ENCODE peak calls at places on chromosome 10, in seven cellular contexts. One of them, this sample, is unnamed.

GRCh38 chr10:102230264-102230860 is 4.3 kb downstream of the ELOVL3 start:
- DNase-seq in breast epithelium: no peak
- DNase-seq in A549: peak
- DNase-seq in body of pancreas: peak
- DNase-seq in stomach: peak
- DNase-seq in Peyer's patch: peak
- DNase-seq in uterus: peak
- DNase-seq in this sample: no peak

GRCh38 chr10:117342638-117343037 is 32.6 kb downstream of the PDZD8 start:
- DNase-seq in stomach: no peak
- DNase-seq in body of pancreas: no peak
- DNase-seq in uterus: no peak
- DNase-seq in A549: peak
- DNase-seq in breast epithelium: no peak
- DNase-seq in Peyer's patch: no peak
- DNase-seq in this sample: no peak

GRCh38 chr10:71080381-71081228 is 131.8 kb upstream of the UNC5B start:
- DNase-seq in Peyer's patch: peak
- DNase-seq in stomach: peak
- DNase-seq in breast epithelium: peak
- DNase-seq in A549: no peak
- DNase-seq in uterus: no peak
- DNase-seq in body of pancreas: no peak
- DNase-seq in this sample: peak

GRCh38 chr10:44306147-44306710 is 78.7 kb downstream of the CXCL12 start:
- DNase-seq in breast epithelium: no peak
- DNase-seq in A549: peak
- DNase-seq in stomach: no peak
- DNase-seq in Peyer's patch: no peak
- DNase-seq in body of pancreas: peak
- DNase-seq in uterus: no peak
- DNase-seq in this sample: no peak

GRCh38 chr10:121559321-121559720 is 38.9 kb downstream of the FGFR2 start:
- DNase-seq in body of pancreas: no peak
- DNase-seq in uterus: no peak
- DNase-seq in breast epithelium: no peak
- DNase-seq in stomach: no peak
- DNase-seq in A549: no peak
- DNase-seq in Peyer's patch: no peak
- DNase-seq in this sample: no peak

GRCh38 chr10:89213191-89213808 is 6.2 kb upstream of the CH25H start:
- DNase-seq in breast epithelium: no peak
- DNase-seq in Peyer's patch: no peak
- DNase-seq in body of pancreas: no peak
- DNase-seq in uterus: no peak
- DNase-seq in stomach: no peak
- DNase-seq in A549: peak
- DNase-seq in this sample: no peak

GRCh38 chr10:47239211-47239610 is 60.8 kb upstream of the GDF10 start:
- DNase-seq in uterus: no peak
- DNase-seq in breast epithelium: no peak
- DNase-seq in body of pancreas: no peak
- DNase-seq in Peyer's patch: no peak
- DNase-seq in A549: no peak
- DNase-seq in stomach: peak
- DNase-seq in this sample: no peak

GRCh38 chr10:86553213-86553612 is 31.6 kb upstream of the WAPL start:
- DNase-seq in uterus: no peak
- DNase-seq in body of pancreas: no peak
- DNase-seq in Peyer's patch: no peak
- DNase-seq in stomach: no peak
- DNase-seq in A549: no peak
- DNase-seq in breast epithelium: no peak
- DNase-seq in this sample: no peak

GRCh38 chr10:94938383-94938782 is at the start of gene CYP2C9:
- DNase-seq in body of pancreas: no peak
- DNase-seq in breast epithelium: no peak
- DNase-seq in A549: no peak
- DNase-seq in uterus: no peak
- DNase-seq in Peyer's patch: no peak
- DNase-seq in stomach: no peak
- DNase-seq in this sample: no peak

GRCh38 chr10:132810141-132810806 is 24.3 kb upstream of the NKX6-2 start:
- DNase-seq in uterus: no peak
- DNase-seq in body of pancreas: no peak
- DNase-seq in breast epithelium: no peak
- DNase-seq in Peyer's patch: peak
- DNase-seq in A549: no peak
- DNase-seq in stomach: peak
- DNase-seq in this sample: peak

GRCh38 chr10:114000461-114000860 is 43.2 kb upstream of the ADRB1 start:
- DNase-seq in A549: no peak
- DNase-seq in Peyer's patch: no peak
- DNase-seq in breast epithelium: no peak
- DNase-seq in body of pancreas: no peak
- DNase-seq in stomach: no peak
- DNase-seq in uterus: no peak
- DNase-seq in this sample: no peak

GRCh38 chr10:114626841-114627240 is 31.2 kb downstream of the ABLIM1 start:
- DNase-seq in breast epithelium: peak
- DNase-seq in uterus: no peak
- DNase-seq in A549: no peak
- DNase-seq in stomach: no peak
- DNase-seq in Peyer's patch: no peak
- DNase-seq in body of pancreas: no peak
- DNase-seq in this sample: no peak

GRCh38 chr10:6382081-6382480 is 179.3 kb downstream of the PFKFB3 start:
- DNase-seq in uterus: no peak
- DNase-seq in body of pancreas: peak
- DNase-seq in stomach: no peak
- DNase-seq in breast epithelium: no peak
- DNase-seq in Peyer's patch: no peak
- DNase-seq in A549: no peak
- DNase-seq in this sample: no peak

GRCh38 chr10:98262571-98262970 is 5.4 kb downstream of the LOXL4 start:
- DNase-seq in body of pancreas: peak
- DNase-seq in stomach: peak
- DNase-seq in breast epithelium: peak
- DNase-seq in Peyer's patch: peak
- DNase-seq in A549: peak
- DNase-seq in uterus: no peak
- DNase-seq in this sample: no peak

GRCh38 chr10:112811741-112812551 is 138.1 kb upstream of the TCF7L2 start:
- DNase-seq in body of pancreas: peak
- DNase-seq in Peyer's patch: no peak
- DNase-seq in stomach: peak
- DNase-seq in breast epithelium: peak
- DNase-seq in uterus: peak
- DNase-seq in A549: peak
- DNase-seq in this sample: peak

GRCh38 chr10:95279042-95279820 is 11.6 kb downstream of the PDLIM1 start:
- DNase-seq in body of pancreas: no peak
- DNase-seq in A549: peak
- DNase-seq in uterus: no peak
- DNase-seq in Peyer's patch: no peak
- DNase-seq in breast epithelium: no peak
- DNase-seq in stomach: no peak
- DNase-seq in this sample: no peak

GRCh38 chr10:14560794-14561765 is 213.6 kb downstream of the FAM107B start:
- DNase-seq in breast epithelium: no peak
- DNase-seq in stomach: no peak
- DNase-seq in A549: no peak
- DNase-seq in uterus: no peak
- DNase-seq in Peyer's patch: no peak
- DNase-seq in body of pancreas: no peak
- DNase-seq in this sample: no peak

GRCh38 chr10:132036887-132037675 is 28.7 kb upstream of the JAKMIP3 start:
- DNase-seq in breast epithelium: no peak
- DNase-seq in uterus: no peak
- DNase-seq in stomach: no peak
- DNase-seq in body of pancreas: no peak
- DNase-seq in A549: no peak
- DNase-seq in Peyer's patch: no peak
- DNase-seq in this sample: no peak

GRCh38 chr10:127855584-127855881 is 37.2 kb downstream of the CLRN3 start:
- DNase-seq in breast epithelium: no peak
- DNase-seq in uterus: no peak
- DNase-seq in Peyer's patch: no peak
- DNase-seq in body of pancreas: no peak
- DNase-seq in stomach: no peak
- DNase-seq in A549: no peak
- DNase-seq in this sample: no peak

GRCh38 chr10:82811621-82812020 is 936.6 kb downstream of the NRG3 start:
- DNase-seq in A549: peak
- DNase-seq in breast epithelium: no peak
- DNase-seq in body of pancreas: no peak
- DNase-seq in stomach: no peak
- DNase-seq in uterus: no peak
- DNase-seq in Peyer's patch: no peak
- DNase-seq in this sample: no peak

GRCh38 chr10:14253711-14254110 is 77.0 kb downstream of the FRMD4A start:
- DNase-seq in body of pancreas: no peak
- DNase-seq in breast epithelium: no peak
- DNase-seq in stomach: no peak
- DNase-seq in A549: no peak
- DNase-seq in uterus: no peak
- DNase-seq in Peyer's patch: no peak
- DNase-seq in this sample: no peak

GRCh38 chr10:28387141-28387540 is 84.3 kb upstream of the MPP7 start:
- DNase-seq in breast epithelium: no peak
- DNase-seq in body of pancreas: no peak
- DNase-seq in A549: peak
- DNase-seq in Peyer's patch: peak
- DNase-seq in uterus: no peak
- DNase-seq in stomach: no peak
- DNase-seq in this sample: no peak

GRCh38 chr10:92268763-92269162 is 22.1 kb downstream of the CPEB3 start:
- DNase-seq in uterus: no peak
- DNase-seq in stomach: no peak
- DNase-seq in A549: no peak
- DNase-seq in Peyer's patch: no peak
- DNase-seq in breast epithelium: no peak
- DNase-seq in body of pancreas: no peak
- DNase-seq in this sample: no peak

GRCh38 chr10:92264249-92264648 is 26.6 kb downstream of the CPEB3 start:
- DNase-seq in breast epithelium: no peak
- DNase-seq in uterus: no peak
- DNase-seq in Peyer's patch: no peak
- DNase-seq in A549: no peak
- DNase-seq in body of pancreas: no peak
- DNase-seq in stomach: no peak
- DNase-seq in this sample: no peak

GRCh38 chr10:92265687-92266258 is 25.1 kb downstream of the CPEB3 start:
- DNase-seq in body of pancreas: no peak
- DNase-seq in uterus: no peak
- DNase-seq in Peyer's patch: no peak
- DNase-seq in A549: no peak
- DNase-seq in breast epithelium: no peak
- DNase-seq in stomach: no peak
- DNase-seq in this sample: no peak

GRCh38 chr10:92267343-92267742 is 23.5 kb downstream of the CPEB3 start:
- DNase-seq in breast epithelium: no peak
- DNase-seq in Peyer's patch: no peak
- DNase-seq in stomach: no peak
- DNase-seq in A549: no peak
- DNase-seq in body of pancreas: no peak
- DNase-seq in uterus: no peak
- DNase-seq in this sample: no peak

GRCh38 chr10:92263396-92263795 is 27.5 kb downstream of the CPEB3 start:
- DNase-seq in Peyer's patch: no peak
- DNase-seq in stomach: no peak
- DNase-seq in A549: no peak
- DNase-seq in breast epithelium: no peak
- DNase-seq in body of pancreas: no peak
- DNase-seq in uterus: no peak
- DNase-seq in this sample: no peak
- H3K4me3 ChIP-seq in Peyer's patch: no peak
- H3K4me3 ChIP-seq in stomach: no peak
- H3K4me3 ChIP-seq in A549: no peak
- H3K4me3 ChIP-seq in breast epithelium: no peak
- H3K4me3 ChIP-seq in body of pancreas: no peak
- H3K4me3 ChIP-seq in uterus: no peak
- H3K4me3 ChIP-seq in this sample: no peak

DNA sequence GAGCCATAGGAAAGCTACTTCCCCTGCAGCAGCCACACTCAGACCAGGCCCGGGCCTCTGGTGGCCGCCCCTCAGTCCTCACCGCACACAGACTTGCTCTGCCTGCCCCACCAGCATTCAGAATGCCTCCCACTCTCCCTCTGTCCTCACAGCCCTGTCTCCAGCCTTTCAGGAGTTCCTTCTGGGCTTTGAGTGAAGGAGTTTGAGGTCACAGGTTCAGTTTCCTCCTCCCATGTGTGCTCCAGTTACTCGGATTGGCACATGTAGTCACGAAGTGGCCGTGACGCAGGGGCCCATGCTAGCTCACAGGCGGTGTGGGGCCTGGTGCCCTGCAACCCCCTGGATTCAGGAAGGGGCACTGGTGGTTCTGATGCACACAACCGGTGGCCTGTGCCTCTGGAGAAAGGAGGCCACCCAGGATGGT is 5.3 kb downstream of the ALOX5 start:
- DNase-seq in breast epithelium: no peak
- DNase-seq in Peyer's patch: no peak
- DNase-seq in stomach: no peak
- DNase-seq in body of pancreas: no peak
- DNase-seq in uterus: no peak
- DNase-seq in A549: no peak
- DNase-seq in this sample: no peak
- TF ChIP-seq POLR2A in breast epithelium: no peak
- TF ChIP-seq POLR2A in Peyer's patch: no peak
- TF ChIP-seq POLR2A in stomach: no peak
- TF ChIP-seq POLR2A in body of pancreas: no peak
- TF ChIP-seq POLR2A in uterus: no peak
- TF ChIP-seq POLR2A in A549: no peak
- TF ChIP-seq POLR2A in this sample: no peak

GRCh38 chr10:63633677-63634487 is 112.7 kb downstream of the REEP3 start:
- DNase-seq in A549: peak
- DNase-seq in stomach: no peak
- DNase-seq in uterus: no peak
- DNase-seq in Peyer's patch: no peak
- DNase-seq in breast epithelium: no peak
- DNase-seq in body of pancreas: peak
- DNase-seq in this sample: no peak
- TF ChIP-seq CTCF in A549: peak
- TF ChIP-seq CTCF in stomach: no peak
- TF ChIP-seq CTCF in uterus: peak
- TF ChIP-seq CTCF in Peyer's patch: peak
- TF ChIP-seq CTCF in breast epithelium: peak
- TF ChIP-seq CTCF in body of pancreas: no peak
- TF ChIP-seq CTCF in this sample: no peak

DNA sequence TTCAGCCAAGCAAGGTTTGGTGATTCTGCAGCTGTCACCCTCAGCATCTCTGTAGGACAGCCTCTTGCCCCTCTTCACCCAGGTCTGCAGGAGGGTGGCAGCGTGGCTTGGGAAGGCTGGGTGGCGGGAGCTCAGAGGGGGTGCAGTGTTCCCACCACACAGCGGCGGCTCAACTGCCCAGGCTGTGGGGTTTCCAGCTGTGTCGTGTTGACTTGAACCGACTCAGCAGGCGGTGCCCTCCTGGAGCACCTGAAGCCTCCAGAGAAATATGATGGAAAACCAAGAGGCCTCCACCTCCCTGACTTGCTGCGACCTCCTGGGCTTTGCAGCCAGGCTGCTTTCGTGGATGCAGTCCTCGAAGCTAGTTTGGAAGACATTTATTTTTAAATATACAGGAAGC is 68.0 kb upstream of the KLF6 start:
- DNase-seq in Peyer's patch: no peak
- DNase-seq in stomach: no peak
- DNase-seq in breast epithelium: no peak
- DNase-seq in uterus: peak
- DNase-seq in body of pancreas: peak
- DNase-seq in A549: no peak
- DNase-seq in this sample: no peak
- H3K4me3 ChIP-seq in Peyer's patch: no peak
- H3K4me3 ChIP-seq in stomach: no peak
- H3K4me3 ChIP-seq in breast epithelium: no peak
- H3K4me3 ChIP-seq in uterus: no peak
- H3K4me3 ChIP-seq in body of pancreas: no peak
- H3K4me3 ChIP-seq in A549: peak
- H3K4me3 ChIP-seq in this sample: no peak

This sample was measured in lower leg skin.